ENCODE peak calls at places on chromosomes 2 and 18, in seven cellular contexts. One of them, this sample, is unnamed.

GRCh38 chr2:98560256-98560771 is 48.0 kb downstream of the COA5 start:
- DNase-seq in NAMALWA: no peak
- DNase-seq in activated CD8-positive, alpha-beta memory T cell treated with anti-CD3 and anti-CD28 coated beads for 1 hour: no peak
- DNase-seq in GDM1: no peak
- DNase-seq in hepatocyte: peak
- DNase-seq in fibroblast of mammary gland: peak
- DNase-seq in AG20443: peak
- DNase-seq in this sample: no peak

GRCh38 chr2:45778720-45779171 is 127.3 kb downstream of the PRKCE start:
- DNase-seq in NAMALWA: peak
- DNase-seq in activated CD8-positive, alpha-beta memory T cell treated with anti-CD3 and anti-CD28 coated beads for 1 hour: peak
- DNase-seq in GDM1: peak
- DNase-seq in hepatocyte: peak
- DNase-seq in fibroblast of mammary gland: peak
- DNase-seq in AG20443: peak
- DNase-seq in this sample: peak

GRCh38 chr2:42192642-42193566 is 23.8 kb downstream of the EML4 start:
- DNase-seq in NAMALWA: no peak
- DNase-seq in activated CD8-positive, alpha-beta memory T cell treated with anti-CD3 and anti-CD28 coated beads for 1 hour: no peak
- DNase-seq in GDM1: no peak
- DNase-seq in hepatocyte: no peak
- DNase-seq in fibroblast of mammary gland: no peak
- DNase-seq in AG20443: no peak
- DNase-seq in this sample: no peak

GRCh38 chr2:99670768-99671734 is 181.2 kb upstream of the REV1 start:
- DNase-seq in NAMALWA: peak
- DNase-seq in activated CD8-positive, alpha-beta memory T cell treated with anti-CD3 and anti-CD28 coated beads for 1 hour: no peak
- DNase-seq in GDM1: no peak
- DNase-seq in hepatocyte: no peak
- DNase-seq in fibroblast of mammary gland: no peak
- DNase-seq in AG20443: no peak
- DNase-seq in this sample: no peak

GRCh38 chr2:127081826-127082633 is 24.9 kb downstream of the BIN1 start:
- DNase-seq in NAMALWA: peak
- DNase-seq in activated CD8-positive, alpha-beta memory T cell treated with anti-CD3 and anti-CD28 coated beads for 1 hour: peak
- DNase-seq in GDM1: no peak
- DNase-seq in hepatocyte: peak
- DNase-seq in fibroblast of mammary gland: peak
- DNase-seq in AG20443: no peak
- DNase-seq in this sample: peak

GRCh38 chr2:8608411-8608954 is 73.4 kb upstream of the ID2 start:
- DNase-seq in NAMALWA: no peak
- DNase-seq in activated CD8-positive, alpha-beta memory T cell treated with anti-CD3 and anti-CD28 coated beads for 1 hour: no peak
- DNase-seq in GDM1: no peak
- DNase-seq in hepatocyte: no peak
- DNase-seq in fibroblast of mammary gland: peak
- DNase-seq in AG20443: peak
- DNase-seq in this sample: no peak

GRCh38 chr2:164523726-164524125 is 97.6 kb downstream of the GRB14 start:
- DNase-seq in NAMALWA: no peak
- DNase-seq in activated CD8-positive, alpha-beta memory T cell treated with anti-CD3 and anti-CD28 coated beads for 1 hour: no peak
- DNase-seq in GDM1: no peak
- DNase-seq in hepatocyte: no peak
- DNase-seq in fibroblast of mammary gland: no peak
- DNase-seq in AG20443: no peak
- DNase-seq in this sample: no peak

GRCh38 chr2:150567771-150568278 is 80.4 kb upstream of the RND3 start:
- DNase-seq in NAMALWA: no peak
- DNase-seq in activated CD8-positive, alpha-beta memory T cell treated with anti-CD3 and anti-CD28 coated beads for 1 hour: no peak
- DNase-seq in GDM1: no peak
- DNase-seq in hepatocyte: no peak
- DNase-seq in fibroblast of mammary gland: peak
- DNase-seq in AG20443: peak
- DNase-seq in this sample: no peak

GRCh38 chr2:101616411-101616810 is 81.1 kb upstream of the MAP4K4 start:
- DNase-seq in NAMALWA: no peak
- DNase-seq in activated CD8-positive, alpha-beta memory T cell treated with anti-CD3 and anti-CD28 coated beads for 1 hour: no peak
- DNase-seq in GDM1: no peak
- DNase-seq in hepatocyte: no peak
- DNase-seq in fibroblast of mammary gland: no peak
- DNase-seq in AG20443: no peak
- DNase-seq in this sample: no peak

GRCh38 chr2:215929602-215930335 is 83.6 kb downstream of the MREG start:
- DNase-seq in NAMALWA: no peak
- DNase-seq in activated CD8-positive, alpha-beta memory T cell treated with anti-CD3 and anti-CD28 coated beads for 1 hour: no peak
- DNase-seq in GDM1: no peak
- DNase-seq in hepatocyte: peak
- DNase-seq in fibroblast of mammary gland: peak
- DNase-seq in AG20443: no peak
- DNase-seq in this sample: no peak

GRCh38 chr2:240200230-240201051 is 60.0 kb upstream of the OTOS start:
- DNase-seq in NAMALWA: no peak
- DNase-seq in activated CD8-positive, alpha-beta memory T cell treated with anti-CD3 and anti-CD28 coated beads for 1 hour: no peak
- DNase-seq in GDM1: no peak
- DNase-seq in hepatocyte: no peak
- DNase-seq in fibroblast of mammary gland: no peak
- DNase-seq in AG20443: no peak
- DNase-seq in this sample: no peak

GRCh38 chr2:15799432-15799827 is 140.9 kb upstream of the MYCN start:
- DNase-seq in NAMALWA: peak
- DNase-seq in activated CD8-positive, alpha-beta memory T cell treated with anti-CD3 and anti-CD28 coated beads for 1 hour: no peak
- DNase-seq in GDM1: no peak
- DNase-seq in hepatocyte: peak
- DNase-seq in fibroblast of mammary gland: no peak
- DNase-seq in AG20443: no peak
- DNase-seq in this sample: no peak

GRCh38 chr2:240568678-240569522 is 616 bp downstream of the RNPEPL1 start:
- DNase-seq in NAMALWA: peak
- DNase-seq in activated CD8-positive, alpha-beta memory T cell treated with anti-CD3 and anti-CD28 coated beads for 1 hour: no peak
- DNase-seq in GDM1: peak
- DNase-seq in hepatocyte: peak
- DNase-seq in fibroblast of mammary gland: peak
- DNase-seq in AG20443: peak
- DNase-seq in this sample: no peak

GRCh38 chr2:106614511-106615291 is 127.5 kb downstream of the CD8B2 start:
- DNase-seq in NAMALWA: no peak
- DNase-seq in activated CD8-positive, alpha-beta memory T cell treated with anti-CD3 and anti-CD28 coated beads for 1 hour: no peak
- DNase-seq in GDM1: no peak
- DNase-seq in hepatocyte: peak
- DNase-seq in fibroblast of mammary gland: no peak
- DNase-seq in AG20443: no peak
- DNase-seq in this sample: no peak

GRCh38 chr2:160300203-160300602 is 100.1 kb upstream of the ITGB6 start:
- DNase-seq in NAMALWA: no peak
- DNase-seq in activated CD8-positive, alpha-beta memory T cell treated with anti-CD3 and anti-CD28 coated beads for 1 hour: no peak
- DNase-seq in GDM1: no peak
- DNase-seq in hepatocyte: no peak
- DNase-seq in fibroblast of mammary gland: no peak
- DNase-seq in AG20443: no peak
- DNase-seq in this sample: no peak

GRCh38 chr2:231514225-231514950 is 15.9 kb downstream of the NMUR1 start:
- DNase-seq in NAMALWA: peak
- DNase-seq in activated CD8-positive, alpha-beta memory T cell treated with anti-CD3 and anti-CD28 coated beads for 1 hour: peak
- DNase-seq in GDM1: peak
- DNase-seq in hepatocyte: peak
- DNase-seq in fibroblast of mammary gland: peak
- DNase-seq in AG20443: peak
- DNase-seq in this sample: peak

GRCh38 chr2:219737270-219737691 is 109.9 kb downstream of the SLC4A3 start:
- DNase-seq in NAMALWA: no peak
- DNase-seq in activated CD8-positive, alpha-beta memory T cell treated with anti-CD3 and anti-CD28 coated beads for 1 hour: no peak
- DNase-seq in GDM1: no peak
- DNase-seq in hepatocyte: peak
- DNase-seq in fibroblast of mammary gland: peak
- DNase-seq in AG20443: peak
- DNase-seq in this sample: no peak

GRCh38 chr2:240172071-240172895 is 31.8 kb upstream of the OTOS start:
- DNase-seq in NAMALWA: no peak
- DNase-seq in activated CD8-positive, alpha-beta memory T cell treated with anti-CD3 and anti-CD28 coated beads for 1 hour: no peak
- DNase-seq in GDM1: no peak
- DNase-seq in hepatocyte: no peak
- DNase-seq in fibroblast of mammary gland: no peak
- DNase-seq in AG20443: no peak
- DNase-seq in this sample: no peak

GRCh38 chr2:151905963-151906632 is 77.9 kb upstream of the ARL5A start:
- DNase-seq in NAMALWA: no peak
- DNase-seq in activated CD8-positive, alpha-beta memory T cell treated with anti-CD3 and anti-CD28 coated beads for 1 hour: no peak
- DNase-seq in GDM1: no peak
- DNase-seq in hepatocyte: no peak
- DNase-seq in fibroblast of mammary gland: peak
- DNase-seq in AG20443: no peak
- DNase-seq in this sample: no peak

GRCh38 chr18:12652861-12653401 is 5.0 kb downstream of the SPIRE1 start:
- DNase-seq in NAMALWA: no peak
- DNase-seq in activated CD8-positive, alpha-beta memory T cell treated with anti-CD3 and anti-CD28 coated beads for 1 hour: no peak
- DNase-seq in GDM1: no peak
- DNase-seq in hepatocyte: no peak
- DNase-seq in fibroblast of mammary gland: peak
- DNase-seq in AG20443: peak
- DNase-seq in this sample: no peak

GRCh38 chr2:218860950-218861381 is 1.4 kb downstream of the WNT6 start:
- DNase-seq in NAMALWA: peak
- DNase-seq in activated CD8-positive, alpha-beta memory T cell treated with anti-CD3 and anti-CD28 coated beads for 1 hour: no peak
- DNase-seq in GDM1: no peak
- DNase-seq in hepatocyte: peak
- DNase-seq in fibroblast of mammary gland: peak
- DNase-seq in AG20443: no peak
- DNase-seq in this sample: no peak

GRCh38 chr2:42249887-42250286 is 80.7 kb downstream of the EML4 start:
- DNase-seq in NAMALWA: no peak
- DNase-seq in activated CD8-positive, alpha-beta memory T cell treated with anti-CD3 and anti-CD28 coated beads for 1 hour: no peak
- DNase-seq in GDM1: no peak
- DNase-seq in hepatocyte: no peak
- DNase-seq in fibroblast of mammary gland: no peak
- DNase-seq in AG20443: no peak
- DNase-seq in this sample: no peak

GRCh38 chr2:47221956-47222355 is 66.8 kb upstream of the STPG4 start:
- DNase-seq in NAMALWA: no peak
- DNase-seq in activated CD8-positive, alpha-beta memory T cell treated with anti-CD3 and anti-CD28 coated beads for 1 hour: no peak
- DNase-seq in GDM1: no peak
- DNase-seq in hepatocyte: peak
- DNase-seq in fibroblast of mammary gland: peak
- DNase-seq in AG20443: peak
- DNase-seq in this sample: no peak

GRCh38 chr2:150125708-150126107 is 361.8 kb downstream of the RND3 start:
- DNase-seq in NAMALWA: no peak
- DNase-seq in activated CD8-positive, alpha-beta memory T cell treated with anti-CD3 and anti-CD28 coated beads for 1 hour: no peak
- DNase-seq in GDM1: no peak
- DNase-seq in hepatocyte: peak
- DNase-seq in fibroblast of mammary gland: peak
- DNase-seq in AG20443: peak
- DNase-seq in this sample: no peak

GRCh38 chr18:48693625-48694262 is 154.9 kb downstream of the CTIF start:
- DNase-seq in NAMALWA: no peak
- DNase-seq in activated CD8-positive, alpha-beta memory T cell treated with anti-CD3 and anti-CD28 coated beads for 1 hour: no peak
- DNase-seq in GDM1: no peak
- DNase-seq in hepatocyte: no peak
- DNase-seq in fibroblast of mammary gland: peak
- DNase-seq in AG20443: no peak
- DNase-seq in this sample: no peak

GRCh38 chr2:159044804-159045286 is 76.4 kb downstream of the TANC1 start:
- DNase-seq in NAMALWA: no peak
- DNase-seq in activated CD8-positive, alpha-beta memory T cell treated with anti-CD3 and anti-CD28 coated beads for 1 hour: no peak
- DNase-seq in GDM1: no peak
- DNase-seq in hepatocyte: no peak
- DNase-seq in fibroblast of mammary gland: peak
- DNase-seq in AG20443: peak
- DNase-seq in this sample: no peak

GRCh38 chr2:132267372-132267771 is 105.6 kb upstream of the ANKRD30BL start:
- DNase-seq in NAMALWA: no peak
- DNase-seq in activated CD8-positive, alpha-beta memory T cell treated with anti-CD3 and anti-CD28 coated beads for 1 hour: no peak
- DNase-seq in GDM1: no peak
- DNase-seq in hepatocyte: no peak
- DNase-seq in fibroblast of mammary gland: peak
- DNase-seq in AG20443: no peak
- DNase-seq in this sample: no peak

GRCh38 chr2:11573418-11574175 is 39.8 kb downstream of the GREB1 start:
- DNase-seq in NAMALWA: no peak
- DNase-seq in activated CD8-positive, alpha-beta memory T cell treated with anti-CD3 and anti-CD28 coated beads for 1 hour: no peak
- DNase-seq in GDM1: no peak
- DNase-seq in hepatocyte: no peak
- DNase-seq in fibroblast of mammary gland: no peak
- DNase-seq in AG20443: peak
- DNase-seq in this sample: no peak

GRCh38 chr2:231917280-231918088 is 8.7 kb downstream of the NPPC start:
- DNase-seq in NAMALWA: no peak
- DNase-seq in activated CD8-positive, alpha-beta memory T cell treated with anti-CD3 and anti-CD28 coated beads for 1 hour: no peak
- DNase-seq in GDM1: no peak
- DNase-seq in hepatocyte: no peak
- DNase-seq in fibroblast of mammary gland: no peak
- DNase-seq in AG20443: no peak
- DNase-seq in this sample: no peak

GRCh38 chr18:74972354-74972753 is 236.6 kb downstream of the PTGR3 start:
- DNase-seq in NAMALWA: no peak
- DNase-seq in activated CD8-positive, alpha-beta memory T cell treated with anti-CD3 and anti-CD28 coated beads for 1 hour: no peak
- DNase-seq in GDM1: no peak
- DNase-seq in hepatocyte: no peak
- DNase-seq in fibroblast of mammary gland: no peak
- DNase-seq in AG20443: no peak
- DNase-seq in this sample: no peak

GRCh38 chr2:99066075-99066557 is 75.4 kb upstream of the C2orf15 start:
- DNase-seq in NAMALWA: peak
- DNase-seq in activated CD8-positive, alpha-beta memory T cell treated with anti-CD3 and anti-CD28 coated beads for 1 hour: no peak
- DNase-seq in GDM1: no peak
- DNase-seq in hepatocyte: peak
- DNase-seq in fibroblast of mammary gland: peak
- DNase-seq in AG20443: peak
- DNase-seq in this sample: no peak

GRCh38 chr2:128611421-128612320 is 293.0 kb upstream of the HS6ST1 start:
- DNase-seq in NAMALWA: no peak
- DNase-seq in activated CD8-positive, alpha-beta memory T cell treated with anti-CD3 and anti-CD28 coated beads for 1 hour: no peak
- DNase-seq in GDM1: no peak
- DNase-seq in hepatocyte: no peak
- DNase-seq in fibroblast of mammary gland: no peak
- DNase-seq in AG20443: no peak
- DNase-seq in this sample: no peak

GRCh38 chr18:74631242-74632087 is 33.8 kb downstream of the ZNF407 start:
- DNase-seq in NAMALWA: no peak
- DNase-seq in activated CD8-positive, alpha-beta memory T cell treated with anti-CD3 and anti-CD28 coated beads for 1 hour: no peak
- DNase-seq in GDM1: peak
- DNase-seq in hepatocyte: no peak
- DNase-seq in fibroblast of mammary gland: peak
- DNase-seq in AG20443: no peak
- DNase-seq in this sample: no peak

GRCh38 chr2:17930773-17931172 is 52.3 kb downstream of the KCNS3 start:
- DNase-seq in NAMALWA: no peak
- DNase-seq in activated CD8-positive, alpha-beta memory T cell treated with anti-CD3 and anti-CD28 coated beads for 1 hour: no peak
- DNase-seq in GDM1: no peak
- DNase-seq in hepatocyte: no peak
- DNase-seq in fibroblast of mammary gland: no peak
- DNase-seq in AG20443: no peak
- DNase-seq in this sample: no peak

This sample was measured in T-helper 22 cell.